ENCODE peak calls at places on chromosomes 2 and 18, in five cellular contexts. W, C, U, P and N are unnamed samples.

GRCh38 chr2:189142893-189143759 is 36.4 kb downstream of the COL5A2 start:
- DNase-seq in P (no peak), W (peak; percentile 48), U (peak; percentile 49), C (no peak), N (peak; percentile 24)

GRCh38 chr18:52422985-52423601 is 83.1 kb downstream of the DCC start:
- DNase-seq in C (no peak), W (no peak), P (no peak), U (no peak), N (no peak)

GRCh38 chr2:175205523-175205922 is 24.0 kb upstream of the ATP5MC3 start:
- DNase-seq in P (no peak), U (peak; percentile 16), C (no peak), W (no peak), N (no peak)

GRCh38 chr2:174024524-174025270 is 59.5 kb upstream of the SP3 start:
- DNase-seq in U (no peak), W (peak; percentile 46), P (no peak), C (peak; percentile 87), N (peak; percentile 66)

GRCh38 chr2:117336496-117336895 is 478.0 kb upstream of the DDX18 start:
- DNase-seq in U (no peak), C (no peak), W (no peak), P (no peak), N (no peak)

GRCh38 chr2:115650827-115651226 is 1208.4 kb downstream of the DPP10 start:
- DNase-seq in P (no peak), C (no peak), W (no peak), U (no peak), N (no peak)

GRCh38 chr2:23243258-23243657 is 141.7 kb upstream of the KLHL29 start:
- DNase-seq in P (peak; percentile 84), W (no peak), U (no peak), C (no peak), N (no peak)

GRCh38 chr2:230067990-230068657 is 600 bp downstream of the SLC16A14 start:
- DNase-seq in P (no peak), U (peak; percentile 50), C (no peak), W (peak; percentile 52), N (peak; percentile 53)

GRCh38 chr18:13006731-13007550 is 15.8 kb downstream of the CEP192 start:
- DNase-seq in P (no peak), U (no peak), C (no peak), W (no peak), N (no peak)

GRCh38 chr2:55883339-55883738 is 40.2 kb downstream of the EFEMP1 start:
- DNase-seq in P (no peak), W (peak; percentile 36), U (peak; percentile 49), C (no peak), N (no peak)

GRCh38 chr2:211748339-211748738 is 790.3 kb downstream of the ERBB4 start:
- DNase-seq in C (no peak), U (no peak), W (no peak), P (no peak), N (no peak)

GRCh38 chr2:193462411-193462810 is 1267.7 kb upstream of the TMEFF2 start:
- DNase-seq in C (no peak), W (no peak), P (no peak), U (no peak), N (no peak)

GRCh38 chr18:21270453-21270852 is 28.4 kb downstream of the GREB1L start:
- DNase-seq in P (no peak), C (no peak), U (no peak), W (no peak), N (no peak)

GRCh38 chr18:73774836-73775509 is 372.7 kb downstream of the FBXO15 start:
- DNase-seq in C (no peak), W (no peak), U (no peak), P (peak; percentile 86), N (no peak)

GRCh38 chr2:551621-552020 is 125.6 kb downstream of the TMEM18 start:
- DNase-seq in W (no peak), P (peak; percentile 89), U (no peak), C (no peak), N (no peak)

GRCh38 chr2:233430091-233430490 is 75.8 kb downstream of the DGKD start:
- DNase-seq in C (no peak), P (no peak), U (peak; percentile 76), W (no peak), N (no peak)

GRCh38 chr2:233426619-233427342 is 72.5 kb downstream of the DGKD start:
- DNase-seq in U (no peak), C (no peak), P (no peak), W (peak; percentile 30), N (no peak)

GRCh38 chr2:233429175-233429897 is 75.0 kb downstream of the DGKD start:
- DNase-seq in P (no peak), W (peak; percentile 22), U (no peak), C (no peak), N (no peak)

GRCh38 chr2:233428008-233428407 is 73.7 kb downstream of the DGKD start:
- DNase-seq in C (no peak), P (no peak), W (peak; percentile 24), U (no peak), N (no peak)

GRCh38 chr2:233428438-233428837 is 74.1 kb downstream of the DGKD start:
- DNase-seq in U (no peak), W (peak; percentile 20), P (no peak), C (no peak), N (no peak)
- H3K9me3 ChIP-seq in U (no peaks in the 10 kb centered on the region), W (no peaks in the 10 kb centered on the region), P (no peaks in the 10 kb centered on the region), C (no peaks in the 10 kb centered on the region), N (no peaks in the 10 kb centered on the region)

GRCh38 chr2:50116611-50117010 is 915.3 kb downstream of the NRXN1 start:
- DNase-seq in U (no peak), P (no peak), C (no peak), W (no peak), N (no peak)
- H3K4me1 ChIP-seq in U (no peaks in the 10 kb centered on the region), P (no peaks in the 10 kb centered on the region), C (no peaks in the 10 kb centered on the region), W (no peaks in the 10 kb centered on the region), N (no peaks in the 10 kb centered on the region)

GRCh38 chr2:44230378-44230777 is 44.9 kb upstream of the SLC3A1 start:
- DNase-seq in U (no peak), P (no peak), C (no peak), W (no peak), N (no peak)
- TF ChIP-seq POLR2AphosphoS5 in U (no peak), P (no peak), C (no peak), W (no peak), N (no peak)

GRCh38 chr2:8248623-8248957 is 433.3 kb upstream of the ID2 start:
- DNase-seq in U (no peak), C (no peak), P (no peak), W (no peak), N (no peak)
- H3K9me3 ChIP-seq in U (no peaks in the 10 kb centered on the region), C (peaks cover 5% of the 10 kb centered on the region), P (no peaks in the 10 kb centered on the region), W (no peaks in the 10 kb centered on the region), N (no peaks in the 10 kb centered on the region)

GRCh38 chr2:43170733-43171101 is 55.7 kb downstream of the ZFP36L2 start:
- DNase-seq in C (no peak), U (no peak), W (no peak), P (no peak), N (peak; percentile 25)
- H3K4me1 ChIP-seq in C (no peaks in the 10 kb centered on the region), U (peaks cover 54% of the 10 kb centered on the region), W (peaks cover 73% of the 10 kb centered on the region), P (peaks cover 56% of the 10 kb centered on the region), N (peaks cover 39% of the 10 kb centered on the region)

GRCh38 chr2:207112397-207112796 is 53.4 kb downstream of the KLF7 start:
- DNase-seq in U (no peak), W (no peak), C (no peak), P (no peak), N (no peak)

GRCh38 chr2:207113403-207113802 is 52.3 kb downstream of the KLF7 start:
- DNase-seq in W (no peak), U (no peak), P (no peak), C (no peak), N (no peak)

GRCh38 chr2:207119048-207119447 is 46.7 kb downstream of the KLF7 start:
- DNase-seq in W (no peak), U (no peak), P (no peak), C (no peak), N (no peak)

GRCh38 chr2:207117668-207118067 is 48.1 kb downstream of the KLF7 start:
- DNase-seq in U (no peak), C (no peak), W (no peak), P (no peak), N (no peak)

GRCh38 chr2:207115715-207116364 is 49.9 kb downstream of the KLF7 start:
- DNase-seq in U (peak; percentile 36), W (no peak), P (no peak), C (no peak), N (no peak)
- TF ChIP-seq POLR2AphosphoS5 in U (no peak), W (no peak), P (peak; percentile 51), C (no peak), N (no peak)

GRCh38 chr2:228522977-228523376 is 341.5 kb upstream of the SPHKAP start:
- DNase-seq in P (no peak), W (no peak), U (no peak), C (no peak), N (no peak)

GRCh38 chr2:228522276-228522675 is 340.8 kb upstream of the SPHKAP start:
- DNase-seq in U (no peak), W (no peak), P (no peak), C (no peak), N (no peak)

GRCh38 chr2:228516019-228516418 is 334.5 kb upstream of the SPHKAP start:
- DNase-seq in W (no peak), P (no peak), C (no peak), U (no peak), N (no peak)

DNA sequence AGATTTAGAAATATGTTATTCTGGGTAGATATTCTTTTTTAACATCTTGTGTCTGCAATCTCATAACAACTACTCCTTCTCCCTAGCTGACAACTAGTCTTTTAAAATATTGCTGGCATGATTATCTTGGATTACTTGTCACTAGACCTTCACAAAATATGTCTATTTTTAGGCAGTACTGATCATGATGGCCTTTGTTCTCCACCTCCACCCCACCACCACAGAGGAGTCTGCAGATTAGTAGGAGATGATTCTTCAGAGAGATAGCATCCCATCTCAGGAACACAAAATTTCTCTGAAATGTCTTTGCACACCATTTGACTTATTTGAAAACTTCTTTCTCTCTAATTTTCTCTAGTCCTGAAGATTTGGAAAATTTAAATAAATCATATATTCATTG is 338.1 kb upstream of the SPHKAP start:
- DNase-seq in P (no peak), C (no peak), W (no peak), U (no peak), N (no peak)
- H3K9me3 ChIP-seq in P (no peaks in the 10 kb centered on the region), C (peaks cover 12% of the 10 kb centered on the region), W (peaks cover 6% of the 10 kb centered on the region), U (peaks cover 1% of the 10 kb centered on the region), N (no peaks in the 10 kb centered on the region)

GRCh38 chr18:58362829-58363231 is 266.1 kb downstream of the ALPK2 start:
- DNase-seq in C (no peak), W (no peak), U (no peak), P (no peak), N (no peak)

GRCh38 chr18:58360324-58360723 is 268.6 kb downstream of the ALPK2 start:
- DNase-seq in W (no peak), C (no peak), P (no peak), U (no peak), N (no peak)

GRCh38 chr18:58362027-58362575 is 266.8 kb downstream of the ALPK2 start:
- DNase-seq in U (peak; percentile 77), W (no peak), P (peak; percentile 81), C (no peak), N (no peak)

GRCh38 chr18:58359226-58360019 is 269.5 kb downstream of the ALPK2 start:
- DNase-seq in W (no peak), U (no peak), C (no peak), P (peak; percentile 64), N (no peak)

DNA sequence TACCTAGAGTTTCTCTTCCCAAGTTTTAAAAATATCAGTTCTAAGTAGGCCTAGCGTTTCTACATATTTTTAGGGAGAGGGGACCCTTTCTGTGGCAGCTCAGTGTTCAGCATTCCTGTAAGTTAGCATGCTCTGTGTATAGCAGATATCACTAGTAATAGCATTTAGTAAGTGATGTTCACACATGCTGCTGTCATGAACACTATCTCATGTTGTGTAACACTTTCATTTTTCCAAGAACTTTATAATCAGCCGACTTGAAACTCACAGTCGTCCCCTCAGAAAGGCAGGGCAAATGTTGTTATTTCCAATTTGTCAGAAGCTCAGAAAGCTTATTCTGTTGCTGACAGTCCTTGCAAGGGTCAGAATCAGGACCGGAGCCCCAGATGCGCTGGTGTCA is 267.7 kb downstream of the ALPK2 start:
- DNase-seq in U (no peak), W (no peak), C (no peak), P (peak; percentile 74), N (no peak)
- H3K4me1 ChIP-seq in U (peaks cover 13% of the 10 kb centered on the region), W (peaks cover 7% of the 10 kb centered on the region), C (no peaks in the 10 kb centered on the region), P (peaks cover 25% of the 10 kb centered on the region), N (no peaks in the 10 kb centered on the region)